ENCODE peak calls at places on chromosomes 2 and 18, in six cellular contexts. L is H4; Z is B cell; O is amygdala; R is NCI-H1930; T is central memory CD4-positive, alpha-beta T cell. D is an unnamed sample.

GRCh38 chr2:120736955-120737801 is 1.5 kb downstream of the GLI2 start:
- DNase-seq in Z (no peak), O (no peak), L (peak), R (no peak), T (no peak), D (no peak)

GRCh38 chr18:11885278-11885991 is 22.7 kb downstream of the MPPE1 start:
- DNase-seq in L (no peak), R (no peak), O (no peak), T (no peak), Z (no peak), D (no peak)

GRCh38 chr2:35035883-35036282 is 1319.7 kb upstream of the CRIM1 start:
- DNase-seq in R (no peak), O (no peak), L (no peak), Z (no peak), T (no peak), D (peak)

GRCh38 chr2:109481599-109481998 is 132.2 kb downstream of the SEPTIN10 start:
- DNase-seq in O (no peak), R (no peak), T (no peak), L (no peak), Z (no peak), D (no peak)

GRCh38 chr2:121567452-121567851 is 36.8 kb downstream of the RNU4ATAC start:
- DNase-seq in R (no peak), Z (no peak), O (no peak), L (no peak), T (no peak), D (no peak)

GRCh38 chr2:19667085-19667484 is 234.7 kb downstream of the TTC32 start:
- DNase-seq in L (no peak), O (no peak), T (no peak), Z (no peak), R (no peak), D (no peak)

GRCh38 chr2:15619510-15619909 is 27.8 kb downstream of the DDX1 start:
- DNase-seq in T (no peak), O (no peak), Z (no peak), L (no peak), R (no peak), D (no peak)

GRCh38 chr2:207296265-207296948 is 130.7 kb upstream of the KLF7 start:
- DNase-seq in O (no peak), L (no peak), Z (no peak), R (no peak), T (no peak), D (no peak)

GRCh38 chr2:43051316-43051715 is 175.1 kb downstream of the ZFP36L2 start:
- DNase-seq in L (peak), Z (no peak), R (no peak), T (no peak), O (no peak), D (no peak)

GRCh38 chr18:26614374-26614773 is 66.0 kb upstream of the KCTD1 start:
- DNase-seq in R (no peak), L (no peak), O (no peak), T (no peak), Z (no peak), D (no peak)

GRCh38 chr2:170243118-170243837 is 65.3 kb downstream of the MYO3B start:
- DNase-seq in R (no peak), T (no peak), O (no peak), Z (no peak), L (no peak), D (peak)

GRCh38 chr2:240459401-240460242 is 24.2 kb downstream of the GPC1 start:
- DNase-seq in T (no peak), L (no peak), R (no peak), Z (no peak), O (no peak), D (no peak)

GRCh38 chr2:108417254-108417653 is 31.8 kb upstream of the GCC2 start:
- DNase-seq in Z (no peak), R (no peak), T (no peak), L (peak), O (no peak), D (no peak)

GRCh38 chr2:1611886-1612285 is 132.4 kb downstream of the PXDN start:
- DNase-seq in O (no peak), R (no peak), L (no peak), Z (no peak), T (no peak), D (no peak)

GRCh38 chr2:126882736-126883660 is 15.7 kb upstream of the TEX51 start:
- DNase-seq in O (no peak), R (no peak), L (no peak), Z (no peak), T (no peak), D (no peak)

GRCh38 chr2:100142393-100142792 is at the start of gene AFF3:
- DNase-seq in O (no peak), R (no peak), Z (peak), L (no peak), T (peak), D (no peak)

GRCh38 chr2:144102386-144102785 is 417.5 kb downstream of the ZEB2 start:
- DNase-seq in T (no peak), R (no peak), Z (no peak), O (no peak), L (no peak), D (no peak)

GRCh38 chr18:58861853-58862252 is 2.8 kb upstream of the ZNF532 start:
- DNase-seq in L (no peak), R (no peak), O (no peak), Z (no peak), T (no peak), D (no peak)

GRCh38 chr2:46716806-46717732 is 198.5 kb downstream of the MCFD2 start:
- DNase-seq in R (no peak), L (no peak), Z (no peak), T (no peak), O (no peak), D (no peak)

GRCh38 chr18:5475252-5475651 is 68.5 kb downstream of the EPB41L3 start:
- DNase-seq in O (no peak), L (no peak), Z (no peak), R (no peak), T (no peak), D (no peak)

GRCh38 chr2:34242741-34243123 is 643.6 kb upstream of the FAM98A start:
- DNase-seq in Z (no peak), O (no peak), T (no peak), R (no peak), L (no peak), D (no peak)

GRCh38 chr2:199602271-199602895 is 144.6 kb upstream of the SATB2 start:
- DNase-seq in Z (no peak), L (peak), R (no peak), O (no peak), T (no peak), D (peak)

GRCh38 chr2:198697218-198697617 is 760.5 kb downstream of the SATB2 start:
- DNase-seq in L (no peak), Z (no peak), T (no peak), R (no peak), O (no peak), D (no peak)

GRCh38 chr2:8488001-8488738 is 193.7 kb upstream of the ID2 start:
- DNase-seq in O (peak), Z (peak), R (no peak), T (peak), L (no peak), D (no peak)

GRCh38 chr2:65204461-65205230 is 23.0 kb upstream of the ACTR2 start:
- DNase-seq in T (peak), Z (no peak), R (no peak), L (no peak), O (no peak), D (no peak)

GRCh38 chr2:236765475-236765874 is 195.8 kb downstream of the ACKR3 start:
- DNase-seq in Z (no peak), O (no peak), R (no peak), T (no peak), L (no peak), D (no peak)

GRCh38 chr18:12420831-12421421 is 13.2 kb downstream of the PRELID3A start:
- DNase-seq in T (no peak), Z (no peak), R (no peak), L (no peak), O (peak), D (no peak)

D was measured in COLO829.